ENCODE peak calls at places on chromosomes 3 and 15, in four cellular contexts. N is CD8-positive, alpha-beta T cell; K is AG10803; X is GM12865. A is an unnamed sample.

GRCh38 chr3:100268156-100268555 is 7.4 kb downstream of the TBC1D23 start:
- DNase-seq in N (no peak), K (peak; percentile 43), X (no peak), A (no peak)

GRCh38 chr15:62618432-62618831 is 424.1 kb upstream of the TPM1 start:
- DNase-seq in N (no peak), K (peak; percentile 90), X (no peak), A (no peak)

GRCh38 chr3:90062018-90062417 is 954.6 kb downstream of the EPHA3 start:
- DNase-seq in N (no peak), K (no peak), X (no peak), A (no peak)

GRCh38 chr3:65854606-65855304 is 184.0 kb downstream of the MAGI1 start:
- DNase-seq in N (no peak), K (no peak), X (peak; percentile 32), A (no peak)

GRCh38 chr15:50166216-50166615 is 15.8 kb upstream of the SLC27A2 start:
- DNase-seq in N (no peak), K (peak; percentile 64), X (no peak), A (no peak)

GRCh38 chr3:5197470-5198312 is 10.2 kb downstream of the EDEM1 start:
- DNase-seq in N (no peak), K (peak; percentile 76), X (peak; percentile 87), A (peak; percentile 69)

GRCh38 chr15:67148196-67148701 is 82.8 kb downstream of the SMAD3 start:
- DNase-seq in N (no peak), K (peak; percentile 81), X (no peak), A (no peak)

GRCh38 chr15:42092666-42093445 is 1.5 kb downstream of the PLA2G4D start:
- DNase-seq in N (no peak), K (no peak), X (no peak), A (no peak)

GRCh38 chr3:10804183-10804648 is 11.8 kb upstream of the SLC6A11 start:
- DNase-seq in N (no peak), K (no peak), X (no peak), A (no peak)

GRCh38 chr3:186236357-186237020 is 125.5 kb downstream of the DGKG start:
- DNase-seq in N (no peak), K (no peak), X (peak; percentile 59), A (no peak)

GRCh38 chr15:49495993-49496747 is 73.1 kb downstream of the FGF7 start:
- DNase-seq in N (no peak), K (peak; percentile 46), X (no peak), A (no peak)

GRCh38 chr15:75646944-75647364 is 758 bp upstream of the SNX33 start:
- DNase-seq in N (peak; percentile 14), K (no peak), X (no peak), A (no peak)

GRCh38 chr3:83823095-83823494 is 1135.7 kb upstream of the CADM2 start:
- DNase-seq in N (no peak), K (no peak), X (no peak), A (no peak)

GRCh38 chr3:16427309-16427965 is 86.1 kb downstream of the RFTN1 start:
- DNase-seq in N (no peak), K (peak; percentile 96), X (no peak), A (no peak)

GRCh38 chr15:81098884-81099601 is 35.0 kb upstream of the CFAP161 start:
- DNase-seq in N (no peak), K (peak; percentile 29), X (no peak), A (no peak)

GRCh38 chr3:47605646-47606045 is 27.0 kb upstream of the CSPG5 start:
- DNase-seq in N (no peak), K (no peak), X (no peak), A (no peak)

GRCh38 chr3:186361612-186362408 is at the start of gene DGKG:
- DNase-seq in N (no peak), K (no peak), X (peak; percentile 33), A (peak; percentile 73)

GRCh38 chr3:141308588-141309218 is 59.6 kb upstream of the ZBTB38 start:
- DNase-seq in N (no peak), K (peak; percentile 46), X (no peak), A (no peak)

GRCh38 chr15:82750831-82751181 is 41.1 kb upstream of the AP3B2 start:
- DNase-seq in N (peak; percentile 16), K (no peak), X (peak; percentile 61), A (peak; percentile 32)

GRCh38 chr3:17422636-17423035 is 319.8 kb downstream of the TBC1D5 start:
- DNase-seq in N (no peak), K (no peak), X (no peak), A (no peak)

GRCh38 chr15:65460948-65461347 is 38.2 kb upstream of the IGDCC4 start:
- DNase-seq in N (no peak), K (peak; percentile 5), X (peak; percentile 41), A (no peak)

GRCh38 chr15:28133281-28133680 is 34.2 kb upstream of the OCA2 start:
- DNase-seq in N (no peak), K (no peak), X (no peak), A (no peak)

GRCh38 chr3:184129012-184129411 is 6.1 kb upstream of the EIF2B5 start:
- DNase-seq in N (no peak), K (peak; percentile 58), X (peak; percentile 39), A (peak; percentile 34)
- TF ChIP-seq CTCF in N (peak; percentile 13), K (peak; percentile 48), X (peak; percentile 57), A (peak; percentile 54)

GRCh38 chr3:14423963-14424362 is 21.6 kb downstream of the SLC6A6 start:
- DNase-seq in N (no peak), K (no peak), X (peak; percentile 46), A (no peak)

GRCh38 chr3:14426305-14426620 is 23.9 kb downstream of the SLC6A6 start:
- DNase-seq in N (no peak), K (no peak), X (no peak), A (no peak)

GRCh38 chr3:14424711-14425573 is 22.5 kb downstream of the SLC6A6 start:
- DNase-seq in N (peak; percentile 58), K (no peak), X (peak; percentile 43), A (no peak)

GRCh38 chr3:14423197-14423743 is 20.9 kb downstream of the SLC6A6 start:
- DNase-seq in N (no peak), K (no peak), X (no peak), A (no peak)

GRCh38 chr3:14425574-14426304 is 23.3 kb downstream of the SLC6A6 start:
- DNase-seq in N (peak; percentile 65), K (no peak), X (peak; percentile 84), A (peak; percentile 54)
- TF ChIP-seq CTCF in N (no peak), K (no peak), X (peak; percentile 19), A (no peak)

GRCh38 chr3:50372349-50372748 is 13.0 kb upstream of the TMEM115 start:
- DNase-seq in N (no peak), K (no peak), X (no peak), A (no peak)

GRCh38 chr3:50369271-50369670 is 9.9 kb upstream of the TMEM115 start:
- DNase-seq in N (no peak), K (no peak), X (no peak), A (no peak)

GRCh38 chr3:50371133-50371670 is 11.9 kb upstream of the TMEM115 start:
- DNase-seq in N (no peak), K (peak; percentile 38), X (peak; percentile 34), A (no peak)

GRCh38 chr3:50373146-50373864 is 14.0 kb upstream of the TMEM115 start:
- DNase-seq in N (no peak), K (no peak), X (no peak), A (no peak)

GRCh38 chr3:50370594-50370993 is 11.3 kb upstream of the TMEM115 start:
- DNase-seq in N (no peak), K (no peak), X (no peak), A (no peak)
- TF ChIP-seq CTCF in N (no peak), K (no peak), X (no peak), A (peak; percentile 0)

DNA sequence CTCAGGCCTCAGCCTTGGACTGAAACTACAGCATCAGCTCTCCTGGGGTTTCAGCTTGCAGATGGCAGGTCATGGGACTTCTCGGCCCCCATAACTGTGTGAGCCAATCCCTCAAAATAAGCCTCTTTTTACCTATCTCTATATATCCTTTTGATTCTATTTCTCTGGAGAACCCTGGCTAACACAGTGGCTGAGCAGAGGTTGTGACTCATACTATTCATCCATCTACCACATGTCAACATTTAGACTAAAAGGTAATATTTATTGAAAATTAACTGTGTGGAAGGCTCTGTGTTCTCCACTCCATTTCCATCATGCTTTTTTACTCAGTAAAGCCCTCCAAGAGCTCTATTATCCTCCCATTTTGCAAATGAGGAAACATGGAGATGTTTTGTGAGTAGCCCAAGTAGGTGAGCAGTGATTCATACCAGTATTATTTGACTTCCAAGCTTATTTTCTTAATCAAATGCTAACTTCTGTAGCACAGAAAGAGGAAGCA is 217.9 kb upstream of the DCBLD2 start:
- DNase-seq in N (no peak), K (peak; percentile 48), X (no peak), A (no peak)
- TF ChIP-seq CTCF in N (no peak), K (no peak), X (no peak), A (no peak)

DNA sequence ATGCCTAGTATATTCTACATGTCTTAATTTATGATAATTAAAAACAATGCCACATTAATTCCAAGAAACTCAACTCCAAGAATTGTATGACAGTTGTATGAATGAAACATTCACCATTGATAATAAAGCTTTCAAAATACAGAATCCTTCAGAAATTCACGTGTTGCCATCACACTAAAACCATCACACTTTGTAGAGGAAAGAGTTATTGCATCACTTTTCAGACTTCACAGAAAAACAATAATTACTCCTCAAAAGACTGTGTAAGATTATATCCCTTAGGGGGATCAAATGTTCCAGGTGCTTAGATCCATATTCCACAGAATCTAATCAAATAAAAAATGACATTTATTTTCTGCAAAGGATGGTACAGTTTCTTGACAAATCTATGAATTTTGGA is 85.0 kb downstream of the OSBPL10 start:
- DNase-seq in N (no peak), K (no peak), X (no peak), A (no peak)
- TF ChIP-seq CTCF in N (no peak), K (no peak), X (no peak), A (no peak)

GRCh38 chr3:64008017-64008416 is 15.3 kb downstream of the PSMD6 start:
- DNase-seq in N (no peak), K (no peak), X (no peak), A (no peak)
- TF ChIP-seq CTCF in N (no peak), K (no peak), X (no peak), A (no peak)

DNA sequence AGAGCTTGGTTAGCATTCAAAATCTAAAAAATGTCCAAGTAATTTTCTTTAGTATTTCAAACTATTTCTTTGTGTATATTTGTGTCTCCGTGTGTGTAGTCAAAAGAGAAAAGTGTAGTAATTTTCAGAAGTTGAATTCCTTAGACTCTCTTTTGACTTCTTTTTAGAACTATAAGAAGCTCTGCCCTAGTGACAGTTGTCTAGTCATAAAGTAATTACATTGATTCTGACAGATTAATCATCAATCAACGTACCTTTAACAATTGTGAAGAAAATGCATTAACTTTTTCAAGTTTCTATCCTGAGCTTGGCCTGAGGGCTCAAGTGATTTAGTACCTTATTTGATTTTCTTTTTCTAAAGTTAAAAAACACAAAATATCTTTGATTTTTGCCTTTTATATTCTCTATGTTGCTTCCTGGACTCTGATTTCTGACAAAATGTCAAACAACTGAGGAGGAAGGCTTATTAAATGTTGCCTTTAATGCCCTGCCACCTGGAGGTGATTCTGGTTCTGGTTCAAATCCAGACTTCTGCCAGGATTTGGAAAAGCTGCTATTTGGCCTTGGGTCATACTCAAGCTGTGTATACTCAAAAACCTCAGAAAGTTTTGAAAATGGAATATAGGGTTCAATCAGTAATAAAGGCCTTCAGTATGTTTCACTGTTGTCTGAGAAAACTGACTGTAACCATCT is 653.6 kb downstream of the NSUN3 start:
- DNase-seq in N (no peak), K (no peak), X (no peak), A (no peak)
- TF ChIP-seq CTCF in N (no peak), K (no peak), X (no peak), A (no peak)